ENCODE peak calls at places on chromosome 6, in seven cellular contexts. One of them, this sample, is unnamed.

GRCh38 chr6:37033819-37034790 is 28.6 kb downstream of the FGD2 start:
- DNase-seq in T-helper 22 cell: no peak
- DNase-seq in stimulated activated naive CD4-positive, alpha-beta T cell: no peak
- DNase-seq in central memory CD8-positive, alpha-beta T cell: no peak
- DNase-seq in CD14-positive monocyte: no peak
- DNase-seq in activated CD4-positive, alpha-beta T cell treated with anti-CD3 and anti-CD28 coated beads for 24 hours: no peak
- DNase-seq in effector memory CD8-positive, alpha-beta T cell: no peak
- DNase-seq in this sample: no peak

GRCh38 chr6:16491666-16492322 is 253.4 kb downstream of the GMPR start:
- DNase-seq in T-helper 22 cell: no peak
- DNase-seq in stimulated activated naive CD4-positive, alpha-beta T cell: no peak
- DNase-seq in central memory CD8-positive, alpha-beta T cell: no peak
- DNase-seq in CD14-positive monocyte: no peak
- DNase-seq in activated CD4-positive, alpha-beta T cell treated with anti-CD3 and anti-CD28 coated beads for 24 hours: no peak
- DNase-seq in effector memory CD8-positive, alpha-beta T cell: no peak
- DNase-seq in this sample: no peak

GRCh38 chr6:154197176-154197850 is 158.3 kb downstream of the OPRM1 start:
- DNase-seq in T-helper 22 cell: no peak
- DNase-seq in stimulated activated naive CD4-positive, alpha-beta T cell: no peak
- DNase-seq in central memory CD8-positive, alpha-beta T cell: no peak
- DNase-seq in CD14-positive monocyte: no peak
- DNase-seq in activated CD4-positive, alpha-beta T cell treated with anti-CD3 and anti-CD28 coated beads for 24 hours: no peak
- DNase-seq in effector memory CD8-positive, alpha-beta T cell: no peak
- DNase-seq in this sample: no peak

GRCh38 chr6:10692965-10693538 is 1.4 kb downstream of the C6orf52 start:
- DNase-seq in T-helper 22 cell: no peak
- DNase-seq in stimulated activated naive CD4-positive, alpha-beta T cell: no peak
- DNase-seq in central memory CD8-positive, alpha-beta T cell: no peak
- DNase-seq in CD14-positive monocyte: no peak
- DNase-seq in activated CD4-positive, alpha-beta T cell treated with anti-CD3 and anti-CD28 coated beads for 24 hours: no peak
- DNase-seq in effector memory CD8-positive, alpha-beta T cell: no peak
- DNase-seq in this sample: no peak

GRCh38 chr6:122649701-122650100 is 39.5 kb downstream of the PKIB start:
- DNase-seq in T-helper 22 cell: no peak
- DNase-seq in stimulated activated naive CD4-positive, alpha-beta T cell: no peak
- DNase-seq in central memory CD8-positive, alpha-beta T cell: no peak
- DNase-seq in CD14-positive monocyte: no peak
- DNase-seq in activated CD4-positive, alpha-beta T cell treated with anti-CD3 and anti-CD28 coated beads for 24 hours: no peak
- DNase-seq in effector memory CD8-positive, alpha-beta T cell: no peak
- DNase-seq in this sample: no peak

GRCh38 chr6:157045831-157046454 is 268.8 kb downstream of the ARID1B start:
- DNase-seq in T-helper 22 cell: no peak
- DNase-seq in stimulated activated naive CD4-positive, alpha-beta T cell: no peak
- DNase-seq in central memory CD8-positive, alpha-beta T cell: no peak
- DNase-seq in CD14-positive monocyte: no peak
- DNase-seq in activated CD4-positive, alpha-beta T cell treated with anti-CD3 and anti-CD28 coated beads for 24 hours: no peak
- DNase-seq in effector memory CD8-positive, alpha-beta T cell: no peak
- DNase-seq in this sample: no peak

GRCh38 chr6:107868867-107869611 is 44.9 kb upstream of the SCML4 start:
- DNase-seq in T-helper 22 cell: no peak
- DNase-seq in stimulated activated naive CD4-positive, alpha-beta T cell: no peak
- DNase-seq in central memory CD8-positive, alpha-beta T cell: no peak
- DNase-seq in CD14-positive monocyte: no peak
- DNase-seq in activated CD4-positive, alpha-beta T cell treated with anti-CD3 and anti-CD28 coated beads for 24 hours: no peak
- DNase-seq in effector memory CD8-positive, alpha-beta T cell: no peak
- DNase-seq in this sample: no peak

GRCh38 chr6:14365393-14365792 is 247.8 kb downstream of the CD83 start:
- DNase-seq in T-helper 22 cell: no peak
- DNase-seq in stimulated activated naive CD4-positive, alpha-beta T cell: no peak
- DNase-seq in central memory CD8-positive, alpha-beta T cell: no peak
- DNase-seq in CD14-positive monocyte: no peak
- DNase-seq in activated CD4-positive, alpha-beta T cell treated with anti-CD3 and anti-CD28 coated beads for 24 hours: no peak
- DNase-seq in effector memory CD8-positive, alpha-beta T cell: no peak
- DNase-seq in this sample: no peak

GRCh38 chr6:168129292-168130167 is 50.5 kb upstream of the FRMD1 start:
- DNase-seq in T-helper 22 cell: no peak
- DNase-seq in stimulated activated naive CD4-positive, alpha-beta T cell: no peak
- DNase-seq in central memory CD8-positive, alpha-beta T cell: no peak
- DNase-seq in CD14-positive monocyte: no peak
- DNase-seq in activated CD4-positive, alpha-beta T cell treated with anti-CD3 and anti-CD28 coated beads for 24 hours: no peak
- DNase-seq in effector memory CD8-positive, alpha-beta T cell: no peak
- DNase-seq in this sample: no peak

GRCh38 chr6:57024775-57025174 is 21.7 kb upstream of the KIAA1586 start:
- DNase-seq in T-helper 22 cell: no peak
- DNase-seq in stimulated activated naive CD4-positive, alpha-beta T cell: no peak
- DNase-seq in central memory CD8-positive, alpha-beta T cell: no peak
- DNase-seq in CD14-positive monocyte: no peak
- DNase-seq in activated CD4-positive, alpha-beta T cell treated with anti-CD3 and anti-CD28 coated beads for 24 hours: no peak
- DNase-seq in effector memory CD8-positive, alpha-beta T cell: no peak
- DNase-seq in this sample: no peak

GRCh38 chr6:157054531-157054979 is 268.8 kb downstream of the TMEM242 start:
- DNase-seq in T-helper 22 cell: peak; percentile 10
- DNase-seq in stimulated activated naive CD4-positive, alpha-beta T cell: peak; percentile 4
- DNase-seq in central memory CD8-positive, alpha-beta T cell: peak; percentile 38
- DNase-seq in CD14-positive monocyte: no peak
- DNase-seq in activated CD4-positive, alpha-beta T cell treated with anti-CD3 and anti-CD28 coated beads for 24 hours: no peak
- DNase-seq in effector memory CD8-positive, alpha-beta T cell: peak; percentile 40
- DNase-seq in this sample: no peak

GRCh38 chr6:38170666-38171065 is 351.1 kb downstream of the ZFAND3 start:
- DNase-seq in T-helper 22 cell: no peak
- DNase-seq in stimulated activated naive CD4-positive, alpha-beta T cell: no peak
- DNase-seq in central memory CD8-positive, alpha-beta T cell: no peak
- DNase-seq in CD14-positive monocyte: no peak
- DNase-seq in activated CD4-positive, alpha-beta T cell treated with anti-CD3 and anti-CD28 coated beads for 24 hours: no peak
- DNase-seq in effector memory CD8-positive, alpha-beta T cell: no peak
- DNase-seq in this sample: no peak

GRCh38 chr6:113433506-113433991 is 423.6 kb upstream of the MARCKS start:
- DNase-seq in T-helper 22 cell: no peak
- DNase-seq in stimulated activated naive CD4-positive, alpha-beta T cell: no peak
- DNase-seq in central memory CD8-positive, alpha-beta T cell: no peak
- DNase-seq in CD14-positive monocyte: peak; percentile 70
- DNase-seq in activated CD4-positive, alpha-beta T cell treated with anti-CD3 and anti-CD28 coated beads for 24 hours: no peak
- DNase-seq in effector memory CD8-positive, alpha-beta T cell: no peak
- DNase-seq in this sample: peak; percentile 25

GRCh38 chr6:32166411-32167061 is 2.1 kb downstream of the EGFL8 start:
- DNase-seq in T-helper 22 cell: no peak
- DNase-seq in stimulated activated naive CD4-positive, alpha-beta T cell: no peak
- DNase-seq in central memory CD8-positive, alpha-beta T cell: no peak
- DNase-seq in CD14-positive monocyte: peak; percentile 29
- DNase-seq in activated CD4-positive, alpha-beta T cell treated with anti-CD3 and anti-CD28 coated beads for 24 hours: no peak
- DNase-seq in effector memory CD8-positive, alpha-beta T cell: no peak
- DNase-seq in this sample: no peak

GRCh38 chr6:111646942-111647341 is 41.3 kb upstream of the TRAF3IP2 start:
- DNase-seq in T-helper 22 cell: no peak
- DNase-seq in stimulated activated naive CD4-positive, alpha-beta T cell: no peak
- DNase-seq in central memory CD8-positive, alpha-beta T cell: no peak
- DNase-seq in CD14-positive monocyte: no peak
- DNase-seq in activated CD4-positive, alpha-beta T cell treated with anti-CD3 and anti-CD28 coated beads for 24 hours: no peak
- DNase-seq in effector memory CD8-positive, alpha-beta T cell: no peak
- DNase-seq in this sample: no peak

GRCh38 chr6:119112856-119113530 is 34.5 kb upstream of the FAM184A start:
- DNase-seq in T-helper 22 cell: no peak
- DNase-seq in stimulated activated naive CD4-positive, alpha-beta T cell: no peak
- DNase-seq in central memory CD8-positive, alpha-beta T cell: no peak
- DNase-seq in CD14-positive monocyte: peak; percentile 50
- DNase-seq in activated CD4-positive, alpha-beta T cell treated with anti-CD3 and anti-CD28 coated beads for 24 hours: no peak
- DNase-seq in effector memory CD8-positive, alpha-beta T cell: no peak
- DNase-seq in this sample: no peak

GRCh38 chr6:44040786-44041185 is 86.5 kb downstream of the MRPL14 start:
- DNase-seq in T-helper 22 cell: no peak
- DNase-seq in stimulated activated naive CD4-positive, alpha-beta T cell: no peak
- DNase-seq in central memory CD8-positive, alpha-beta T cell: no peak
- DNase-seq in CD14-positive monocyte: no peak
- DNase-seq in activated CD4-positive, alpha-beta T cell treated with anti-CD3 and anti-CD28 coated beads for 24 hours: no peak
- DNase-seq in effector memory CD8-positive, alpha-beta T cell: no peak
- DNase-seq in this sample: no peak

GRCh38 chr6:6689413-6690143 is 101.1 kb downstream of the LY86 start:
- DNase-seq in T-helper 22 cell: no peak
- DNase-seq in stimulated activated naive CD4-positive, alpha-beta T cell: no peak
- DNase-seq in central memory CD8-positive, alpha-beta T cell: no peak
- DNase-seq in CD14-positive monocyte: no peak
- DNase-seq in activated CD4-positive, alpha-beta T cell treated with anti-CD3 and anti-CD28 coated beads for 24 hours: no peak
- DNase-seq in effector memory CD8-positive, alpha-beta T cell: no peak
- DNase-seq in this sample: no peak

GRCh38 chr6:83708546-83708969 is 343 bp downstream of the SNAP91 start:
- DNase-seq in T-helper 22 cell: no peak
- DNase-seq in stimulated activated naive CD4-positive, alpha-beta T cell: no peak
- DNase-seq in central memory CD8-positive, alpha-beta T cell: no peak
- DNase-seq in CD14-positive monocyte: no peak
- DNase-seq in activated CD4-positive, alpha-beta T cell treated with anti-CD3 and anti-CD28 coated beads for 24 hours: no peak
- DNase-seq in effector memory CD8-positive, alpha-beta T cell: no peak
- DNase-seq in this sample: peak; percentile 8

GRCh38 chr6:19037607-19038006 is 650.5 kb downstream of the RNF144B start:
- DNase-seq in T-helper 22 cell: no peak
- DNase-seq in stimulated activated naive CD4-positive, alpha-beta T cell: no peak
- DNase-seq in central memory CD8-positive, alpha-beta T cell: no peak
- DNase-seq in CD14-positive monocyte: no peak
- DNase-seq in activated CD4-positive, alpha-beta T cell treated with anti-CD3 and anti-CD28 coated beads for 24 hours: no peak
- DNase-seq in effector memory CD8-positive, alpha-beta T cell: no peak
- DNase-seq in this sample: no peak

GRCh38 chr6:161835426-161836029 is 561.7 kb upstream of the AGPAT4 start:
- DNase-seq in T-helper 22 cell: no peak
- DNase-seq in stimulated activated naive CD4-positive, alpha-beta T cell: no peak
- DNase-seq in central memory CD8-positive, alpha-beta T cell: no peak
- DNase-seq in CD14-positive monocyte: no peak
- DNase-seq in activated CD4-positive, alpha-beta T cell treated with anti-CD3 and anti-CD28 coated beads for 24 hours: no peak
- DNase-seq in effector memory CD8-positive, alpha-beta T cell: no peak
- DNase-seq in this sample: no peak

GRCh38 chr6:15062311-15063252 is 183.3 kb upstream of the JARID2 start:
- DNase-seq in T-helper 22 cell: no peak
- DNase-seq in stimulated activated naive CD4-positive, alpha-beta T cell: no peak
- DNase-seq in central memory CD8-positive, alpha-beta T cell: no peak
- DNase-seq in CD14-positive monocyte: peak; percentile 86
- DNase-seq in activated CD4-positive, alpha-beta T cell treated with anti-CD3 and anti-CD28 coated beads for 24 hours: no peak
- DNase-seq in effector memory CD8-positive, alpha-beta T cell: no peak
- DNase-seq in this sample: no peak

GRCh38 chr6:6434151-6434550 is 113.7 kb upstream of the F13A1 start:
- DNase-seq in T-helper 22 cell: no peak
- DNase-seq in stimulated activated naive CD4-positive, alpha-beta T cell: no peak
- DNase-seq in central memory CD8-positive, alpha-beta T cell: no peak
- DNase-seq in CD14-positive monocyte: no peak
- DNase-seq in activated CD4-positive, alpha-beta T cell treated with anti-CD3 and anti-CD28 coated beads for 24 hours: no peak
- DNase-seq in effector memory CD8-positive, alpha-beta T cell: no peak
- DNase-seq in this sample: no peak

GRCh38 chr6:34602318-34603111 is 46.4 kb upstream of the SPDEF start:
- DNase-seq in T-helper 22 cell: no peak
- DNase-seq in stimulated activated naive CD4-positive, alpha-beta T cell: no peak
- DNase-seq in central memory CD8-positive, alpha-beta T cell: no peak
- DNase-seq in CD14-positive monocyte: no peak
- DNase-seq in activated CD4-positive, alpha-beta T cell treated with anti-CD3 and anti-CD28 coated beads for 24 hours: no peak
- DNase-seq in effector memory CD8-positive, alpha-beta T cell: no peak
- DNase-seq in this sample: no peak

GRCh38 chr6:163998496-163998895 is 584.0 kb downstream of the QKI start:
- DNase-seq in T-helper 22 cell: no peak
- DNase-seq in stimulated activated naive CD4-positive, alpha-beta T cell: no peak
- DNase-seq in central memory CD8-positive, alpha-beta T cell: no peak
- DNase-seq in CD14-positive monocyte: no peak
- DNase-seq in activated CD4-positive, alpha-beta T cell treated with anti-CD3 and anti-CD28 coated beads for 24 hours: no peak
- DNase-seq in effector memory CD8-positive, alpha-beta T cell: no peak
- DNase-seq in this sample: no peak

GRCh38 chr6:45434401-45434741 is 56.6 kb upstream of the SUPT3H start:
- DNase-seq in T-helper 22 cell: no peak
- DNase-seq in stimulated activated naive CD4-positive, alpha-beta T cell: no peak
- DNase-seq in central memory CD8-positive, alpha-beta T cell: no peak
- DNase-seq in CD14-positive monocyte: no peak
- DNase-seq in activated CD4-positive, alpha-beta T cell treated with anti-CD3 and anti-CD28 coated beads for 24 hours: no peak
- DNase-seq in effector memory CD8-positive, alpha-beta T cell: no peak
- DNase-seq in this sample: no peak

GRCh38 chr6:111844921-111845320 is 28.3 kb downstream of the FYN start:
- DNase-seq in T-helper 22 cell: no peak
- DNase-seq in stimulated activated naive CD4-positive, alpha-beta T cell: no peak
- DNase-seq in central memory CD8-positive, alpha-beta T cell: no peak
- DNase-seq in CD14-positive monocyte: no peak
- DNase-seq in activated CD4-positive, alpha-beta T cell treated with anti-CD3 and anti-CD28 coated beads for 24 hours: no peak
- DNase-seq in effector memory CD8-positive, alpha-beta T cell: no peak
- DNase-seq in this sample: no peak

GRCh38 chr6:158174024-158174423 is 5.9 kb downstream of the GTF2H5 start:
- DNase-seq in T-helper 22 cell: no peak
- DNase-seq in stimulated activated naive CD4-positive, alpha-beta T cell: no peak
- DNase-seq in central memory CD8-positive, alpha-beta T cell: no peak
- DNase-seq in CD14-positive monocyte: no peak
- DNase-seq in activated CD4-positive, alpha-beta T cell treated with anti-CD3 and anti-CD28 coated beads for 24 hours: no peak
- DNase-seq in effector memory CD8-positive, alpha-beta T cell: no peak
- DNase-seq in this sample: no peak

GRCh38 chr6:151430886-151431285 is 21.0 kb downstream of the RMND1 start:
- DNase-seq in T-helper 22 cell: no peak
- DNase-seq in stimulated activated naive CD4-positive, alpha-beta T cell: no peak
- DNase-seq in central memory CD8-positive, alpha-beta T cell: no peak
- DNase-seq in CD14-positive monocyte: no peak
- DNase-seq in activated CD4-positive, alpha-beta T cell treated with anti-CD3 and anti-CD28 coated beads for 24 hours: no peak
- DNase-seq in effector memory CD8-positive, alpha-beta T cell: no peak
- DNase-seq in this sample: no peak

GRCh38 chr6:154824076-154824475 is 90.9 kb downstream of the SCAF8 start:
- DNase-seq in T-helper 22 cell: no peak
- DNase-seq in stimulated activated naive CD4-positive, alpha-beta T cell: no peak
- DNase-seq in central memory CD8-positive, alpha-beta T cell: no peak
- DNase-seq in CD14-positive monocyte: no peak
- DNase-seq in activated CD4-positive, alpha-beta T cell treated with anti-CD3 and anti-CD28 coated beads for 24 hours: no peak
- DNase-seq in effector memory CD8-positive, alpha-beta T cell: no peak
- DNase-seq in this sample: peak; percentile 70

This sample was measured in thyroid gland.